ENCODE peak calls at places on chromosomes 1 and 21, in nine cellular contexts. One of them, this sample, is unnamed.

GRCh38 chr1:225767591-225768540 is 9.8 kb upstream of the SRP9 start:
- DNase-seq in GM12865: no peak
- DNase-seq in mucosa of descending colon: peak
- DNase-seq in Panc1: no peak
- DNase-seq in upper lobe of right lung: peak
- DNase-seq in adrenal gland: peak
- DNase-seq in AG04449: no peak
- DNase-seq in ascending aorta: peak
- DNase-seq in GM23338: peak
- DNase-seq in this sample: peak

GRCh38 chr1:218475275-218475674 is 130.1 kb downstream of the TGFB2 start:
- DNase-seq in GM12865: no peak
- DNase-seq in mucosa of descending colon: no peak
- DNase-seq in Panc1: no peak
- DNase-seq in upper lobe of right lung: no peak
- DNase-seq in adrenal gland: no peak
- DNase-seq in AG04449: no peak
- DNase-seq in ascending aorta: no peak
- DNase-seq in GM23338: no peak
- DNase-seq in this sample: no peak

GRCh38 chr21:43740497-43741156 is 21.7 kb downstream of the PDXK start:
- DNase-seq in GM12865: no peak
- DNase-seq in mucosa of descending colon: peak
- DNase-seq in Panc1: no peak
- DNase-seq in upper lobe of right lung: peak
- DNase-seq in adrenal gland: peak
- DNase-seq in AG04449: no peak
- DNase-seq in ascending aorta: no peak
- DNase-seq in GM23338: peak
- DNase-seq in this sample: no peak

GRCh38 chr21:45306832-45307571 is 19.3 kb upstream of the POFUT2 start:
- DNase-seq in GM12865: no peak
- DNase-seq in mucosa of descending colon: no peak
- DNase-seq in Panc1: no peak
- DNase-seq in upper lobe of right lung: peak
- DNase-seq in adrenal gland: peak
- DNase-seq in AG04449: no peak
- DNase-seq in ascending aorta: peak
- DNase-seq in GM23338: no peak
- DNase-seq in this sample: no peak

GRCh38 chr21:30718239-30718909 is at the start of gene KRTAP21-3:
- DNase-seq in GM12865: peak
- DNase-seq in mucosa of descending colon: no peak
- DNase-seq in Panc1: no peak
- DNase-seq in upper lobe of right lung: no peak
- DNase-seq in adrenal gland: no peak
- DNase-seq in AG04449: no peak
- DNase-seq in ascending aorta: no peak
- DNase-seq in GM23338: no peak
- DNase-seq in this sample: no peak

GRCh38 chr21:17461582-17461981 is 51.3 kb upstream of the CXADR start:
- DNase-seq in GM12865: no peak
- DNase-seq in mucosa of descending colon: no peak
- DNase-seq in Panc1: no peak
- DNase-seq in upper lobe of right lung: no peak
- DNase-seq in adrenal gland: peak
- DNase-seq in AG04449: no peak
- DNase-seq in ascending aorta: no peak
- DNase-seq in GM23338: no peak
- DNase-seq in this sample: peak

GRCh38 chr1:85992756-85993155 is 163.8 kb downstream of the COL24A1 start:
- DNase-seq in GM12865: peak
- DNase-seq in mucosa of descending colon: no peak
- DNase-seq in Panc1: no peak
- DNase-seq in upper lobe of right lung: no peak
- DNase-seq in adrenal gland: no peak
- DNase-seq in AG04449: peak
- DNase-seq in ascending aorta: no peak
- DNase-seq in GM23338: no peak
- DNase-seq in this sample: no peak

GRCh38 chr1:86466986-86467385 is 1.7 kb upstream of the CLCA1 start:
- DNase-seq in GM12865: no peak
- DNase-seq in mucosa of descending colon: no peak
- DNase-seq in Panc1: no peak
- DNase-seq in upper lobe of right lung: no peak
- DNase-seq in adrenal gland: no peak
- DNase-seq in AG04449: no peak
- DNase-seq in ascending aorta: no peak
- DNase-seq in GM23338: no peak
- DNase-seq in this sample: no peak

GRCh38 chr21:35265170-35265877 is 216.2 kb upstream of the RUNX1 start:
- DNase-seq in GM12865: no peak
- DNase-seq in mucosa of descending colon: no peak
- DNase-seq in Panc1: peak
- DNase-seq in upper lobe of right lung: no peak
- DNase-seq in adrenal gland: no peak
- DNase-seq in AG04449: no peak
- DNase-seq in ascending aorta: no peak
- DNase-seq in GM23338: no peak
- DNase-seq in this sample: no peak

GRCh38 chr1:53949023-53949611 is 3.0 kb downstream of the LRRC42 start:
- DNase-seq in GM12865: peak
- DNase-seq in mucosa of descending colon: peak
- DNase-seq in Panc1: no peak
- DNase-seq in upper lobe of right lung: no peak
- DNase-seq in adrenal gland: peak
- DNase-seq in AG04449: no peak
- DNase-seq in ascending aorta: no peak
- DNase-seq in GM23338: peak
- DNase-seq in this sample: no peak

GRCh38 chr1:2525524-2525895 is 886 bp downstream of the PANK4 start:
- DNase-seq in GM12865: no peak
- DNase-seq in mucosa of descending colon: peak
- DNase-seq in Panc1: no peak
- DNase-seq in upper lobe of right lung: no peak
- DNase-seq in adrenal gland: no peak
- DNase-seq in AG04449: no peak
- DNase-seq in ascending aorta: no peak
- DNase-seq in GM23338: peak
- DNase-seq in this sample: no peak

GRCh38 chr1:2522230-2522629 is 4.2 kb downstream of the PANK4 start:
- DNase-seq in GM12865: no peak
- DNase-seq in mucosa of descending colon: no peak
- DNase-seq in Panc1: no peak
- DNase-seq in upper lobe of right lung: no peak
- DNase-seq in adrenal gland: no peak
- DNase-seq in AG04449: no peak
- DNase-seq in ascending aorta: no peak
- DNase-seq in GM23338: no peak
- DNase-seq in this sample: no peak

GRCh38 chr1:2520806-2521205 is 5.6 kb downstream of the PANK4 start:
- DNase-seq in GM12865: no peak
- DNase-seq in mucosa of descending colon: no peak
- DNase-seq in Panc1: no peak
- DNase-seq in upper lobe of right lung: no peak
- DNase-seq in adrenal gland: no peak
- DNase-seq in AG04449: no peak
- DNase-seq in ascending aorta: no peak
- DNase-seq in GM23338: no peak
- DNase-seq in this sample: no peak

GRCh38 chr1:2523891-2524609 is 2.3 kb downstream of the PANK4 start:
- DNase-seq in GM12865: no peak
- DNase-seq in mucosa of descending colon: peak
- DNase-seq in Panc1: no peak
- DNase-seq in upper lobe of right lung: no peak
- DNase-seq in adrenal gland: no peak
- DNase-seq in AG04449: no peak
- DNase-seq in ascending aorta: no peak
- DNase-seq in GM23338: no peak
- DNase-seq in this sample: no peak

GRCh38 chr1:2523191-2523890 is 3.1 kb downstream of the PANK4 start:
- DNase-seq in GM12865: no peak
- DNase-seq in mucosa of descending colon: no peak
- DNase-seq in Panc1: no peak
- DNase-seq in upper lobe of right lung: no peak
- DNase-seq in adrenal gland: no peak
- DNase-seq in AG04449: no peak
- DNase-seq in ascending aorta: no peak
- DNase-seq in GM23338: peak
- DNase-seq in this sample: no peak
- TF ChIP-seq CTCF in GM12865: no peak
- TF ChIP-seq CTCF in mucosa of descending colon: no peak
- TF ChIP-seq CTCF in Panc1: no peak
- TF ChIP-seq CTCF in upper lobe of right lung: no peak
- TF ChIP-seq CTCF in adrenal gland: no peak
- TF ChIP-seq CTCF in AG04449: peak
- TF ChIP-seq CTCF in ascending aorta: no peak
- TF ChIP-seq CTCF in GM23338: peak
- TF ChIP-seq CTCF in this sample: no peak

DNA sequence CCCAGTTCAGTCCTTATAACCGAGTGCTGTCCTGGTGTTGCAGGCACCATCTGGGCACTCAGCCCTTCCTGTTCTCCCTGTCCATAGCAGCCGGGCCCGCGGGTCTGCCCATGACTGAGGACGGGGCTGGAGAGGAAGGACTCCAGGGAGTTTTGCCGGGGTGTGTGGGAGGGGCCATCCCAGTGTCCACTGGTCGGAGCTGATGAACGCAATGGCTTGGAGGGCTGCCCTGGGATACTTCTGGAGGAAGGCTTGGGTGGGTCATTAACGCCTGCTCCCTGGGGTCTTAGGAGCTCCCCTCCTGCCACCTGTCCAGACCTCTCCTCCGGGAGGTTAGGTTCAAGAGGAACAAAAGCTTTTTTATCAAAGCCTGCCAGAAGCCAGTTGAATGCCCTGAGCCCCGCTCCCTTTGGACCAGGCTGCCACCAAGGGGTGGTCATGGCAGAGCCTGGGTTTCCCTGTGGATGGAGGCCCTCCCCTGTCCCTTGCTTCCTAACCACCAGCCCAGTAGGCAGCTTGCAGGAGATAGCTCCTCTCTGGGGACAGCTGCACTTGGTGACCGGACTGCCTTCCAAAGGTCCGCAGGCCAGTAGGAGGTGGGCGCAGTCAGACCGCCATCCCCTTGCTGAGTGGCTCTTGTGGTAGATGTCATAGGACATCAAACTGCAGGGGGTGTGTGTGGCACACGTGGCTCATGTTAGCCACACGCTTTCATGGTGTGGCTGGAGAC is 61.3 kb downstream of the TRIM11 start:
- DNase-seq in GM12865: no peak
- DNase-seq in mucosa of descending colon: no peak
- DNase-seq in Panc1: no peak
- DNase-seq in upper lobe of right lung: peak
- DNase-seq in adrenal gland: peak
- DNase-seq in AG04449: no peak
- DNase-seq in ascending aorta: peak
- DNase-seq in GM23338: no peak
- DNase-seq in this sample: no peak
- H3K4me3 ChIP-seq in GM12865: no peak
- H3K4me3 ChIP-seq in mucosa of descending colon: no peak
- H3K4me3 ChIP-seq in Panc1: no peak
- H3K4me3 ChIP-seq in upper lobe of right lung: no peak
- H3K4me3 ChIP-seq in adrenal gland: no peak
- H3K4me3 ChIP-seq in AG04449: no peak
- H3K4me3 ChIP-seq in ascending aorta: no peak
- H3K4me3 ChIP-seq in GM23338: no peak
- H3K4me3 ChIP-seq in this sample: no peak

GRCh38 chr1:81114191-81114590 is 686.5 kb upstream of the ADGRL2 start:
- DNase-seq in GM12865: no peak
- DNase-seq in mucosa of descending colon: no peak
- DNase-seq in Panc1: no peak
- DNase-seq in upper lobe of right lung: no peak
- DNase-seq in adrenal gland: no peak
- DNase-seq in AG04449: no peak
- DNase-seq in ascending aorta: no peak
- DNase-seq in GM23338: peak
- DNase-seq in this sample: no peak
- TF ChIP-seq CTCF in GM12865: no peak
- TF ChIP-seq CTCF in mucosa of descending colon: no peak
- TF ChIP-seq CTCF in Panc1: no peak
- TF ChIP-seq CTCF in upper lobe of right lung: no peak
- TF ChIP-seq CTCF in adrenal gland: no peak
- TF ChIP-seq CTCF in AG04449: no peak
- TF ChIP-seq CTCF in ascending aorta: no peak
- TF ChIP-seq CTCF in GM23338: peak
- TF ChIP-seq CTCF in this sample: no peak

GRCh38 chr1:184387871-184388670 is 1.2 kb downstream of the C1orf21 start:
- DNase-seq in GM12865: peak
- DNase-seq in mucosa of descending colon: peak
- DNase-seq in Panc1: no peak
- DNase-seq in upper lobe of right lung: peak
- DNase-seq in adrenal gland: peak
- DNase-seq in AG04449: peak
- DNase-seq in ascending aorta: peak
- DNase-seq in GM23338: peak
- DNase-seq in this sample: peak

GRCh38 chr1:184390889-184391288 is 4.1 kb downstream of the C1orf21 start:
- DNase-seq in GM12865: no peak
- DNase-seq in mucosa of descending colon: no peak
- DNase-seq in Panc1: no peak
- DNase-seq in upper lobe of right lung: no peak
- DNase-seq in adrenal gland: no peak
- DNase-seq in AG04449: no peak
- DNase-seq in ascending aorta: no peak
- DNase-seq in GM23338: no peak
- DNase-seq in this sample: no peak

GRCh38 chr1:184387069-184387870 is 441 bp downstream of the C1orf21 start:
- DNase-seq in GM12865: peak
- DNase-seq in mucosa of descending colon: peak
- DNase-seq in Panc1: no peak
- DNase-seq in upper lobe of right lung: peak
- DNase-seq in adrenal gland: peak
- DNase-seq in AG04449: no peak
- DNase-seq in ascending aorta: peak
- DNase-seq in GM23338: peak
- DNase-seq in this sample: peak

GRCh38 chr1:184389446-184389845 is 2.6 kb downstream of the C1orf21 start:
- DNase-seq in GM12865: no peak
- DNase-seq in mucosa of descending colon: no peak
- DNase-seq in Panc1: no peak
- DNase-seq in upper lobe of right lung: no peak
- DNase-seq in adrenal gland: no peak
- DNase-seq in AG04449: no peak
- DNase-seq in ascending aorta: no peak
- DNase-seq in GM23338: no peak
- DNase-seq in this sample: no peak

DNA sequence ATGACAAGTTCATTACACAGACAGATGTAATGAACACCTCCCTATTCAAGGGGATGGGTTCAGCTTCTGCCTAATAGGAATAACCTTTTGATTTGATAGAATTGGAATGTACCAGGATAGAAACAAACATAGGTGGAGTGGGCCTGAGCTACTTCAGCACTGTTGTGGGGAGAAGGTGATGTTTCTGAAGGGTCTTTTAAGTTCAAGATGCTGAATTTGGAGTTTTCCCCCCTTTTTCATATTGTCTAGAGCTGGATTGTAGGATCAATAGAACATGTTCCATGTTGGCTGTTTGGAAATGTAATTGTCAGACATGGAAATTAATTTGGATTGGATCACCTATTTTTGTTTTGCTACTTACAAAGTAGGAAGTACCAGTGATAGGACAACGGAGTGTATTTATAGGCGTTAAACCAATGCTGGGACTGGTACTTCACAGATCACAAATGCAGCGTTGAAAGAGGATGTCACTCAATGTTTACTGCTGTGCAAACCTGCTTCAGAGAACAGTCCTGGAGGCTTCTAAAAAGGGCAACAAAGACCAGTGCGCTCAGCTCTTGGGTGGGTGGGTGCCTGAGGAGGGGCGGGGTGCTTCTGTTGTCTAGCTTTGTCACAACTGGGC is 2.0 kb downstream of the C1orf21 start:
- DNase-seq in GM12865: no peak
- DNase-seq in mucosa of descending colon: no peak
- DNase-seq in Panc1: no peak
- DNase-seq in upper lobe of right lung: no peak
- DNase-seq in adrenal gland: no peak
- DNase-seq in AG04449: no peak
- DNase-seq in ascending aorta: no peak
- DNase-seq in GM23338: no peak
- DNase-seq in this sample: no peak
- H3K4me3 ChIP-seq in GM12865: no peak
- H3K4me3 ChIP-seq in mucosa of descending colon: no peak
- H3K4me3 ChIP-seq in Panc1: no peak
- H3K4me3 ChIP-seq in upper lobe of right lung: peak
- H3K4me3 ChIP-seq in adrenal gland: no peak
- H3K4me3 ChIP-seq in AG04449: peak
- H3K4me3 ChIP-seq in ascending aorta: peak
- H3K4me3 ChIP-seq in GM23338: peak
- H3K4me3 ChIP-seq in this sample: no peak